ENCODE peak calls at places on chromosomes 5 and 9, in seven cellular contexts. J is AG10803; O is GM20000; Z is activated B cell treated with CpG ODN at 0.5 μM for 24 hours; I is lower lobe of right lung; Q is CD8-positive, alpha-beta T cell; A is Peyer's patch. B is an unnamed sample.

GRCh38 chr5:35364350-35364749 is 134.1 kb upstream of the PRLR start:
- DNase-seq in A (no peak), I (no peak), Z (no peak), J (no peak), Q (no peak), O (no peak), B (no peak)

GRCh38 chr9:136098210-136098609 is 3.1 kb upstream of the NACC2 start:
- DNase-seq in Z (no peak), Q (no peak), J (no peak), A (no peak), O (no peak), I (no peak), B (no peak)

GRCh38 chr5:138752341-138752950 is 779 bp upstream of the CTNNA1 start:
- DNase-seq in I (no peak), J (peak; percentile 42), O (no peak), Z (no peak), A (peak; percentile 53), Q (no peak), B (no peak)

GRCh38 chr9:126379661-126380365 is 53.2 kb downstream of the MVB12B start:
- DNase-seq in J (no peak), O (no peak), A (no peak), I (no peak), Z (no peak), Q (no peak), B (no peak)

GRCh38 chr9:3847377-3847776 is 321.6 kb upstream of the RFX3 start:
- DNase-seq in O (no peak), Q (no peak), J (no peak), Z (no peak), I (no peak), A (no peak), B (no peak)

GRCh38 chr9:95770653-95771131 is 104.8 kb upstream of the ERCC6L2 start:
- DNase-seq in A (no peak), I (no peak), O (no peak), Q (no peak), J (no peak), Z (no peak), B (no peak)

GRCh38 chr5:151880304-151880703 is 44.3 kb downstream of the GLRA1 start:
- DNase-seq in O (no peak), Q (no peak), J (no peak), I (no peak), Z (no peak), A (no peak), B (no peak)

GRCh38 chr5:120479066-120479465 is 15.0 kb downstream of the PRR16 start:
- DNase-seq in Q (no peak), J (peak; percentile 30), O (no peak), I (no peak), Z (no peak), A (no peak), B (no peak)

GRCh38 chr5:148912714-148913398 is 86.4 kb downstream of the ADRB2 start:
- DNase-seq in A (no peak), J (peak; percentile 96), Z (no peak), I (no peak), Q (no peak), O (no peak), B (no peak)

GRCh38 chr9:18437315-18438200 is 36.4 kb upstream of the ADAMTSL1 start:
- DNase-seq in Z (no peak), Q (no peak), A (peak; percentile 52), J (peak; percentile 33), O (no peak), I (no peak), B (no peak)

GRCh38 chr5:133309981-133310630 is 258.3 kb downstream of the HSPA4 start:
- DNase-seq in A (no peak), I (no peak), Q (no peak), Z (no peak), J (no peak), O (no peak), B (no peak)

GRCh38 chr5:77640577-77641396 is 2.3 kb upstream of the OTP start:
- DNase-seq in Q (no peak), J (no peak), A (no peak), I (no peak), Z (no peak), O (no peak), B (no peak)

GRCh38 chr5:120450910-120451309 is 13.2 kb upstream of the PRR16 start:
- DNase-seq in A (no peak), Z (no peak), J (no peak), O (no peak), Q (no peak), I (no peak), B (no peak)

GRCh38 chr5:1641041-1641440 is 117.3 kb upstream of the LPCAT1 start:
- DNase-seq in A (peak; percentile 40), Q (no peak), O (no peak), Z (no peak), I (no peak), J (no peak), B (no peak)

GRCh38 chr9:127112056-127112455 is 10.4 kb downstream of the ANGPTL2 start:
- DNase-seq in A (no peak), O (no peak), Z (no peak), J (no peak), Q (no peak), I (peak; percentile 61), B (no peak)

GRCh38 chr9:34343090-34343489 is 13.7 kb downstream of the NUDT2 start:
- DNase-seq in I (no peak), J (no peak), A (no peak), Q (no peak), Z (no peak), O (no peak), B (no peak)

GRCh38 chr9:114110180-114110579 is 11.1 kb upstream of the KIF12 start:
- DNase-seq in I (no peak), Z (no peak), O (no peak), J (peak; percentile 91), Q (no peak), A (no peak), B (no peak)

GRCh38 chr9:116695441-116695840 is 8.3 kb downstream of the TRIM32 start:
- DNase-seq in A (no peak), O (no peak), I (no peak), Q (no peak), J (no peak), Z (no peak), B (no peak)

GRCh38 chr9:101881508-101881907 is 143.1 kb upstream of the GRIN3A start:
- DNase-seq in A (no peak), O (no peak), J (no peak), I (no peak), Z (no peak), Q (no peak), B (no peak)

GRCh38 chr9:78278177-78278777 is 18.6 kb upstream of the PSAT1 start:
- DNase-seq in I (no peak), A (no peak), O (no peak), J (peak; percentile 90), Q (no peak), Z (no peak), B (no peak)

DNA sequence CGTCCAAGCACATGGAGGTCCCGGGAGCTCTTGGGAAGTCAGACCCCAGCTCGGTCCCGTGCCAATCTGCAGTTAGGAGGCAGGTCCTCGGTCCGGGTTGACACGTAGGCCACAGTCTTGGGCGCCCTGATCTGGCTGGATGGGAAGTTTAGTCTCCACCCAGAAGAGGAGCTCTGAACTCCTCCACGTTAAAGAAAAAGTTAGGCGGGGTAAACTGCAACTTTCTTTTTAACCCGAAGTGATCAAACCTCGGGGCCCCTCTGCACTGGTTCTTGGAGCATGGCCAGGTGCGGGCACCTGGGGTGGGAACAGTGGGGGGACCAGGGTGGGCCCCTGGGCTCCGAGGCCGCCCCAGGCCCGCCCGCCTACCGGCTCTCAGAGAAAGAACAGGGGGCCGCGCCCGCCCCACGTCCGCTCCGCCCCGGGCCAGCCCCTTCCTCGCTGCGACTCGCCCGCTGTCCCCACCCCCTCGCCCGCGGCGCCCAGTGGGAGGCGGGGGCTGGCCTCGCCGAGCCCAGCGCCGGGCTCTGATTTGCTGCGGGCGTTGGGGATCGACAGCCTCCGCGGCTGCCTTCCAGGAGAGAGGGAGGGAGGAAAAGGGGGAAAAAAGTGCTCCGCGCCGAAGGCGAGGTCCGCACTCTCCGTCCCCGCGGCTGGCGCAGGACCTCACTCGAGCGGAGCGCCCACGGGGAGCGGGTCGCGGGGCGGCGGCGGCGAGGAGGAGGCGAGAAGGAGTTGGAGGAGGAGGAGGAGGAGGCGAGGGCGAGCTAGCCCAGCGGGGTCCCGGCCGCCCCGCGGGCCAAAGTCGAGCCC is at the start of gene COL5A1:
- DNase-seq in A (peak; percentile 73), Z (peak; percentile 32), I (peak; percentile 85), J (peak; percentile 92), Q (peak; percentile 44), O (no peak), B (peak; percentile 93)
- TF ChIP-seq CTCF in A (no peak), Z (no peak), I (no peak), J (no peak), Q (no peak), O (no peak), B (peak; percentile 1)

GRCh38 chr9:6592231-6592630 is 53.3 kb downstream of the GLDC start:
- DNase-seq in J (no peak), I (no peak), A (no peak), Q (no peak), O (no peak), Z (no peak), B (no peak)
- TF ChIP-seq CTCF in J (no peak), I (no peak), A (no peak), Q (no peak), O (no peak), Z (no peak), B (no peak)

DNA sequence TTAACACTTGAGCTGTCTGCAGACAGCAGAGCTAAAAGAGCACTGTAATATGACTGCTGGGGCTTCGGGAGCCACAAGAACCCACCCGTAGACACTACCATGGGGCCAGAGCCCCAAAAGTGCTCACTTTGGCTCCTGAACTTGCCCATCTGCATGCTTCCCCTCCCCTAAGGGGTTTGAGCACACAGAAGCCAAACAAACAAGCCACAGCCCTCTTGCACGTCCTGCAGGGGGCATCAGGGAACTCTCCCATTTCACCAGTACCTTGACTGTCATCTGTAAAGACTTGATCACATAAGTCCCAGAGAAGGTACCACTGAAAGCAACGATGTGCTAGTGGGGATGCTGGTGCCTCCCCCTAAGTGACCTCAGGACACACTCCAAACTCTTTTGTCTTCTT is 681.8 kb downstream of the SEMA5A start:
- DNase-seq in Z (no peak), J (peak; percentile 35), O (no peak), A (no peak), Q (no peak), I (no peak), B (no peak)
- TF ChIP-seq CTCF in Z (no peak), J (peak; percentile 59), O (peak; percentile 53), A (no peak), Q (no peak), I (peak; percentile 18), B (no peak)

DNA sequence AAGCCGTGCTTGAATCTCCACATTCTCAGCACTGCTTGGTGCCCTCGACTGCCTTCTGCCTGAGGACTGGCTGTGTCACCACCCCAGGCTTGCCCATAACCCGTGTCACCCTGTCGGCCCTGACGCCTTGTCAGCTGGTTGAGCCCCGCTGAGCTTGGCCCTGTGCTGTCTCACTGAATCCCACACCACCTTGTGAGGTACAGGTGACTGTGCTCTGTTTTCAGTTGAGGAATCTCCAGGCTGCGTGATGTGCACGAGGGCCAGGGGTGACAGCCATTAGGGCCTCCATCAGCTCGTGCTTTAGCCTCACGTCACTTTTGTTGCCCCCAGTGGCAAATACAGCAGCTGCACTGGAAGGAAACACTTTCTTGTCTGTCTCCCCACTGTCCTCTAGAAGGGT is 90.7 kb downstream of the CACNA1B start:
- DNase-seq in O (no peak), Z (no peak), I (peak; percentile 42), Q (no peak), J (no peak), A (no peak), B (no peak)
- TF ChIP-seq CTCF in O (no peak), Z (no peak), I (no peak), Q (no peak), J (no peak), A (no peak), B (no peak)

B was measured in mesothelial cell of epicardium.